ENCODE peak calls at places on chromosomes 5 and 9, in eight cellular contexts. H is posterior vena cava, O is GM12865, F is DMS79 treated with DMSO at 0.1 percent for 48 hours, K is heart left ventricle, W is cardiac fibroblast, T is WTC11, R is left ventricle myocardium inferior. G is an unnamed sample.
A peak's percentile ranks its signal among the peaks of the same experiment; 100 is the strongest.

GRCh38 chr5:21654-22233 is 70.2 kb upstream of the PLEKHG4B start:
- DNase-seq in H (no peak), O (no peak), F (no peak), K (no peak), W (peak; percentile 27), T (no peak), R (no peak), G (no peak)

GRCh38 chr5:76270214-76270613 is 132.9 kb upstream of the IQGAP2 start:
- DNase-seq in H (no peak), O (peak; percentile 20), F (no peak), K (no peak), W (peak; percentile 8), T (no peak), R (no peak), G (no peak)

GRCh38 chr5:106827061-106827460 is 843.7 kb downstream of the EFNA5 start:
- DNase-seq in H (no peak), O (no peak), F (no peak), K (no peak), W (peak; percentile 45), T (no peak), R (no peak), G (no peak)

GRCh38 chr5:42992035-42992570 is 48.0 kb downstream of the ANXA2R start:
- DNase-seq in H (peak; percentile 97), O (peak; percentile 95), F (peak; percentile 39), K (peak; percentile 91), W (peak; percentile 95), T (peak; percentile 69), R (peak; percentile 84), G (peak; percentile 72)

GRCh38 chr5:1962619-1963355 is 80.1 kb upstream of the IRX4 start:
- DNase-seq in H (no peak), O (no peak), F (no peak), K (no peak), W (no peak), T (no peak), R (no peak), G (no peak)

GRCh38 chr5:119280380-119280779 is 75.4 kb upstream of the TNFAIP8 start:
- DNase-seq in H (no peak), O (no peak), F (no peak), K (no peak), W (no peak), T (no peak), R (no peak), G (no peak)

GRCh38 chr5:124651663-124652513 is 94.6 kb downstream of the ZNF608 start:
- DNase-seq in H (peak; percentile 88), O (peak; percentile 81), F (peak; percentile 50), K (peak; percentile 92), W (peak; percentile 76), T (peak; percentile 81), R (peak; percentile 86), G (peak; percentile 85)

GRCh38 chr5:62371409-62371808 is 32.3 kb downstream of the DIMT1 start:
- DNase-seq in H (no peak), O (no peak), F (no peak), K (no peak), W (no peak), T (no peak), R (no peak), G (no peak)

GRCh38 chr5:116380615-116381014 is 194.0 kb downstream of the SEMA6A start:
- DNase-seq in H (no peak), O (no peak), F (no peak), K (no peak), W (no peak), T (no peak), R (no peak), G (no peak)

GRCh38 chr5:39100851-39101396 is 26.7 kb upstream of the RICTOR start:
- DNase-seq in H (no peak), O (no peak), F (no peak), K (no peak), W (peak; percentile 99), T (no peak), R (no peak), G (peak; percentile 93)

GRCh38 chr9:37994639-37995347 is 74.2 kb downstream of the SHB start:
- DNase-seq in H (peak; percentile 93), O (peak; percentile 82), F (peak; percentile 82), K (peak; percentile 92), W (peak; percentile 77), T (no peak), R (peak; percentile 83), G (peak; percentile 69)

G was measured in RWPE2.